ENCODE peak calls at places on chromosomes 5 and 9, in six cellular contexts. S, U, Q, E, M and A are unnamed samples.

GRCh38 chr5:163509288-163510040 is 4.0 kb downstream of the MAT2B start:
- DNase-seq in M (no peak), U (no peak), S (no peak), Q (peak; percentile 40), E (peak; percentile 22), A (peak; percentile 59)

GRCh38 chr9:102631559-102631958 is 363.6 kb upstream of the CYLC2 start:
- DNase-seq in S (no peak), M (no peak), E (no peak), Q (no peak), U (no peak), A (peak; percentile 10)

GRCh38 chr9:11144750-11145149 is 531.9 kb upstream of the PTPRD start:
- DNase-seq in M (no peak), E (no peak), S (no peak), U (no peak), Q (no peak), A (no peak)

GRCh38 chr9:116466289-116467012 is 220.7 kb upstream of the TRIM32 start:
- DNase-seq in M (no peak), U (no peak), E (no peak), Q (no peak), S (no peak), A (no peak)

GRCh38 chr5:124343451-124343867 is 403.0 kb downstream of the ZNF608 start:
- DNase-seq in E (no peak), S (no peak), Q (peak; percentile 78), U (no peak), M (peak; percentile 38), A (no peak)

GRCh38 chr5:96661841-96662724 is at the start of gene CAST:
- DNase-seq in Q (peak; percentile 92), E (no peak), M (peak; percentile 80), S (peak; percentile 98), U (peak; percentile 95), A (peak; percentile 88)

GRCh38 chr5:163574477-163575440 is 69.3 kb downstream of the MAT2B start:
- DNase-seq in S (no peak), U (no peak), M (no peak), Q (no peak), E (no peak), A (peak; percentile 12)

GRCh38 chr9:121718063-121718462 is 66.6 kb downstream of the DAB2IP start:
- DNase-seq in S (no peak), U (no peak), Q (peak; percentile 82), E (no peak), M (no peak), A (no peak)

GRCh38 chr5:145847499-145848497 is 12.7 kb upstream of the PRELID2 start:
- DNase-seq in E (no peak), U (no peak), Q (peak; percentile 61), S (no peak), M (no peak), A (no peak)

GRCh38 chr5:104708027-104708426 is 1145.4 kb upstream of the NUDT12 start:
- DNase-seq in U (no peak), Q (no peak), M (no peak), S (no peak), E (no peak), A (no peak)

GRCh38 chr5:9156282-9156681 is 389.6 kb downstream of the SEMA5A start:
- DNase-seq in S (peak; percentile 70), Q (peak; percentile 40), E (peak; percentile 3), U (peak; percentile 37), M (no peak), A (no peak)

GRCh38 chr5:53425598-53426516 is 54.6 kb upstream of the FST start:
- DNase-seq in S (no peak), U (no peak), Q (no peak), M (no peak), E (no peak), A (peak; percentile 30)

GRCh38 chr5:109880907-109881685 is 191.4 kb downstream of the MAN2A1 start:
- DNase-seq in M (no peak), U (no peak), S (no peak), E (no peak), Q (no peak), A (no peak)

GRCh38 chr9:85536514-85536913 is 205.2 kb downstream of the AGTPBP1 start:
- DNase-seq in U (no peak), Q (no peak), S (no peak), E (no peak), M (no peak), A (no peak)

GRCh38 chr5:80884086-80884813 is 75.9 kb upstream of the RASGRF2 start:
- DNase-seq in E (no peak), Q (no peak), U (no peak), M (no peak), S (no peak), A (no peak)

GRCh38 chr9:618478-618877 is 223.0 kb upstream of the DMRT1 start:
- DNase-seq in E (no peak), U (no peak), S (no peak), M (no peak), Q (peak; percentile 12), A (no peak)

GRCh38 chr5:137753986-137754235 is 252 bp downstream of the HNRNPA0 start:
- DNase-seq in E (no peak), S (no peak), Q (no peak), M (no peak), U (no peak), A (no peak)

GRCh38 chr9:120765910-120766309 is 27.3 kb downstream of the FBXW2 start:
- DNase-seq in S (no peak), M (no peak), E (no peak), U (no peak), Q (no peak), A (no peak)

GRCh38 chr5:65769539-65769938 is 47.5 kb downstream of the NLN start:
- DNase-seq in M (no peak), U (no peak), Q (peak; percentile 52), E (no peak), S (no peak), A (peak; percentile 77)

GRCh38 chr9:129177443-129177790 is 644 bp downstream of the IER5L start:
- DNase-seq in S (no peak), U (no peak), M (no peak), E (no peak), Q (peak; percentile 54), A (peak; percentile 50)